ENCODE peak calls at places on chromosomes 1 and 21, in seven cellular contexts. E, O, H, U, W, D and R are unnamed samples.

GRCh38 chr1:156801409-156802121 is 15.1 kb downstream of the SH2D2A start:
- DNase-seq in O (peak), D (peak), W (no peak), U (no peak), E (no peak), H (no peak), R (no peak)

GRCh38 chr1:206685749-206686485 is 1.2 kb downstream of the MAPKAPK2 start:
- DNase-seq in E (peak), O (no peak), U (no peak), W (peak), H (peak), D (peak), R (no peak)

GRCh38 chr1:78831731-78832360 is 174.7 kb downstream of the ADGRL4 start:
- DNase-seq in O (peak), U (no peak), W (no peak), H (no peak), E (no peak), D (peak), R (no peak)

GRCh38 chr1:155062151-155062686 is 1.3 kb upstream of the EFNA4 start:
- DNase-seq in H (no peak), U (no peak), E (no peak), O (no peak), W (no peak), D (no peak), R (no peak)

GRCh38 chr1:232057217-232057895 is 430.8 kb downstream of the DISC1 start:
- DNase-seq in D (no peak), E (no peak), U (no peak), O (no peak), W (no peak), H (no peak), R (no peak)

GRCh38 chr21:44740721-44741120 is 29.3 kb upstream of the TSPEAR start:
- DNase-seq in E (no peak), H (no peak), D (no peak), O (no peak), U (no peak), W (no peak), R (no peak)

GRCh38 chr1:12088607-12089006 is 25.5 kb downstream of the TNFRSF8 start:
- DNase-seq in D (no peak), E (no peak), W (no peak), H (no peak), O (no peak), U (no peak), R (no peak)

GRCh38 chr1:184597652-184598357 is 156.9 kb downstream of the EDEM3 start:
- DNase-seq in O (no peak), H (no peak), D (peak), E (no peak), U (no peak), W (no peak), R (no peak)

GRCh38 chr21:34912022-34912933 is 136.8 kb downstream of the RUNX1 start:
- DNase-seq in W (no peak), O (no peak), E (no peak), D (no peak), U (no peak), H (no peak), R (no peak)

GRCh38 chr1:185825556-185825955 is 91.4 kb downstream of the HMCN1 start:
- DNase-seq in W (no peak), O (no peak), U (no peak), H (no peak), E (no peak), D (no peak), R (no peak)

GRCh38 chr1:51653127-51653526 is 36.2 kb downstream of the OSBPL9 start:
- DNase-seq in O (no peak), U (no peak), E (no peak), D (no peak), W (no peak), H (no peak), R (no peak)

GRCh38 chr1:225977937-225978748 is 21.0 kb downstream of the SDE2 start:
- DNase-seq in H (no peak), E (peak), U (no peak), W (no peak), O (no peak), D (no peak), R (no peak)

GRCh38 chr1:41537257-41537656 is 52.8 kb upstream of the EDN2 start:
- DNase-seq in O (no peak), E (peak), D (peak), U (no peak), H (no peak), W (no peak), R (no peak)

GRCh38 chr1:114131526-114132220 is 22.0 kb downstream of the SYT6 start:
- DNase-seq in O (no peak), H (no peak), D (no peak), W (no peak), U (no peak), E (no peak), R (no peak)

GRCh38 chr1:235583511-235584001 is 66.0 kb downstream of the GNG4 start:
- DNase-seq in H (no peak), E (no peak), W (no peak), D (no peak), O (no peak), U (no peak), R (no peak)

GRCh38 chr1:180160362-180160761 is 5.7 kb downstream of the QSOX1 start:
- DNase-seq in W (no peak), D (no peak), E (no peak), H (no peak), U (no peak), O (no peak), R (no peak)

GRCh38 chr1:38246955-38247952 is 200.7 kb upstream of the POU3F1 start:
- DNase-seq in U (no peak), W (peak), D (peak), H (peak), E (no peak), O (peak), R (no peak)

GRCh38 chr21:41726970-41727783 is 39.7 kb downstream of the RIPK4 start:
- DNase-seq in D (peak), U (no peak), H (no peak), E (no peak), W (no peak), O (peak), R (no peak)

GRCh38 chr1:221263831-221264767 is 384.9 kb downstream of the HLX start:
- DNase-seq in E (peak), W (peak), H (peak), D (peak), U (peak), O (peak), R (peak)

GRCh38 chr1:235101558-235102258 is 26.9 kb downstream of the TOMM20 start:
- DNase-seq in D (peak), U (no peak), W (no peak), H (no peak), O (no peak), E (no peak), R (no peak)

GRCh38 chr1:1356796-1357401 is 1.5 kb downstream of the MXRA8 start:
- DNase-seq in H (peak), O (no peak), D (no peak), E (no peak), U (no peak), W (no peak), R (no peak)

GRCh38 chr1:56537660-56538059 is 41.7 kb downstream of the PLPP3 start:
- DNase-seq in O (no peak), D (no peak), U (no peak), W (no peak), H (no peak), E (no peak), R (no peak)

GRCh38 chr1:183571678-183572268 is 18.5 kb downstream of the NCF2 start:
- DNase-seq in D (peak), W (no peak), U (no peak), H (no peak), E (no peak), O (no peak), R (no peak)

GRCh38 chr1:85569122-85569521 is 11.4 kb upstream of the CCN1 start:
- DNase-seq in D (peak), O (peak), E (no peak), H (no peak), U (no peak), W (no peak), R (no peak)

GRCh38 chr21:31397515-31397926 is 53.5 kb upstream of the TIAM1 start:
- DNase-seq in E (no peak), H (peak), O (no peak), U (no peak), D (no peak), W (no peak), R (peak)

GRCh38 chr1:113780363-113781146 is 21.3 kb upstream of the PHTF1 start:
- DNase-seq in E (no peak), O (no peak), W (no peak), U (no peak), D (no peak), H (peak), R (no peak)

GRCh38 chr1:218476385-218476784 is 131.2 kb downstream of the TGFB2 start:
- DNase-seq in E (no peak), D (peak), H (no peak), U (no peak), W (no peak), O (no peak), R (no peak)

GRCh38 chr21:31668651-31669491 is 9.4 kb downstream of the SOD1 start:
- DNase-seq in O (no peak), H (no peak), U (no peak), D (peak), E (no peak), W (no peak), R (no peak)

GRCh38 chr1:214895226-214895625 is 187.3 kb upstream of the KCNK2 start:
- DNase-seq in D (no peak), O (no peak), H (no peak), U (no peak), W (no peak), E (no peak), R (no peak)

GRCh38 chr1:51044834-51045233 is 57.2 kb upstream of the C1orf185 start:
- DNase-seq in D (peak), O (no peak), E (no peak), W (no peak), H (peak), U (no peak), R (no peak)

GRCh38 chr1:15981679-15982078 is 5.8 kb upstream of the ZBTB17 start:
- DNase-seq in E (no peak), H (no peak), W (no peak), D (no peak), U (no peak), O (no peak), R (no peak)

GRCh38 chr1:16138772-16139221 is 17.1 kb downstream of the EPHA2 start:
- DNase-seq in O (no peak), D (peak), W (no peak), U (no peak), H (no peak), E (no peak), R (no peak)

GRCh38 chr1:6523566-6523965 is 30.7 kb downstream of the NOL9 start:
- DNase-seq in D (peak), W (peak), O (no peak), U (no peak), E (peak), H (peak), R (no peak)